ENCODE peak calls at places on chromosomes 1 and 21, in five cellular contexts. O is non-pigmented ciliary epithelial cell; B is stimulated activated CD4-positive, alpha-beta T cell treated with anti-CD3 and anti-CD28 coated beads, Interleukin-4, amount 100 ng/mL, for 1 hour; U is progenitor cell of endocrine pancreas; C is NCI-H1436 treated with DMSO at 0.1 percent for 48 hours. M is an unnamed sample.
A peak's percentile ranks its signal among the peaks of the same experiment; 100 is the strongest.

GRCh38 chr1:219910716-219911115 is 17.6 kb downstream of the SLC30A10 start:
- DNase-seq in U (no peak), O (no peak), B (no peak), C (no peak), M (no peak)

GRCh38 chr1:16145030-16145987 is 10.6 kb downstream of the EPHA2 start:
- DNase-seq in B (no peak), U (no peak), C (no peak), O (no peak), M (no peak)

GRCh38 chr1:6414443-6414844 is 5.3 kb downstream of the HES2 start:
- DNase-seq in B (peak; percentile 55), U (no peak), O (no peak), C (no peak), M (peak; percentile 79)

GRCh38 chr21:42559326-42559725 is 45.7 kb downstream of the SLC37A1 start:
- DNase-seq in C (no peak), B (no peak), O (no peak), U (no peak), M (peak; percentile 45)

GRCh38 chr1:91523462-91523861 is 22.8 kb downstream of the CDC7 start:
- DNase-seq in C (no peak), B (peak; percentile 21), O (no peak), U (no peak), M (peak; percentile 67)

GRCh38 chr1:36303650-36304360 is 2.4 kb upstream of the SH3D21 start:
- DNase-seq in B (no peak), C (no peak), O (no peak), U (no peak), M (peak; percentile 61)

GRCh38 chr1:35726814-35727433 is 8.2 kb upstream of the C1orf216 start:
- DNase-seq in B (peak; percentile 47), O (no peak), U (peak; percentile 51), C (no peak), M (peak; percentile 83)

GRCh38 chr1:18536943-18537342 is 56.2 kb downstream of the KLHDC7A start:
- DNase-seq in U (no peak), C (no peak), O (no peak), B (no peak), M (no peak)

GRCh38 chr1:23651069-23651808 is 40.4 kb upstream of the RPL11 start:
- DNase-seq in O (no peak), C (no peak), B (no peak), U (no peak), M (no peak)

GRCh38 chr1:54965624-54966340 is 14.6 kb upstream of the TMEM61 start:
- DNase-seq in O (no peak), C (no peak), B (no peak), U (no peak), M (no peak)

GRCh38 chr1:209601809-209602657 is 18.5 kb downstream of the CAMK1G start:
- DNase-seq in U (no peak), B (peak; percentile 25), C (no peak), O (no peak), M (peak; percentile 69)

GRCh38 chr1:230186003-230186863 is 119.2 kb downstream of the GALNT2 start:
- DNase-seq in C (peak; percentile 82), O (peak; percentile 73), B (no peak), U (no peak), M (no peak)

M was measured in activated effector memory CD4-positive, alpha-beta T cell treated with anti-CD3 and anti-CD28 coated beads, Interleukin-2, amount 50 U/mL, for 16 hours.